ENCODE peak calls at places on chromosomes 11 and 22, in nine cellular contexts. H is endothelial cell of umbilical vein, N is GM12878, J is K562, Q is upper lobe of left lung, C is prostate gland, B is stomach, A is esophagus muscularis mucosa, R is sigmoid colon. T is an unnamed sample.

GRCh38 chr11:43558056-43558455 is 122.5 kb upstream of the HSD17B12 start:
- DNase-seq in H (no peak), N (no peak), J (no peak), Q (no peak), C (no peak), B (no peak), A (no peak), R (no peak), T (no peak)

GRCh38 chr22:50522208-50522805 is 3.1 kb downstream of the SCO2 start:
- DNase-seq in H (no peak), N (no peak), J (no peak), Q (no peak), C (no peak), B (no peak), A (no peak), R (no peak), T (no peak)

GRCh38 chr22:46407748-46408147 is 72.2 kb downstream of the TRMU start:
- DNase-seq in H (no peak), N (no peak), J (no peak), Q (peak; percentile 56), C (no peak), B (no peak), A (no peak), R (no peak), T (no peak)

GRCh38 chr11:113419426-113420003 is 31.9 kb downstream of the ANKK1 start:
- DNase-seq in H (no peak), N (no peak), J (no peak), Q (no peak), C (no peak), B (no peak), A (no peak), R (no peak), T (no peak)

GRCh38 chr11:62702241-62702640 is 5.0 kb downstream of the BSCL2 start:
- DNase-seq in H (no peak), N (no peak), J (no peak), Q (no peak), C (no peak), B (no peak), A (no peak), R (no peak), T (no peak)

GRCh38 chr11:59142530-59143507 is at the start of gene FAM111A:
- DNase-seq in H (peak; percentile 91), N (peak; percentile 69), J (peak; percentile 67), Q (peak; percentile 91), C (peak; percentile 90), B (peak; percentile 92), A (peak; percentile 95), R (peak; percentile 94), T (no peak)

GRCh38 chr11:118364956-118365615 is 5.7 kb downstream of the UBE4A start:
- DNase-seq in H (no peak), N (no peak), J (no peak), Q (no peak), C (no peak), B (no peak), A (no peak), R (no peak), T (no peak)

GRCh38 chr22:44214764-44215163 is 34.0 kb downstream of the PARVG start:
- DNase-seq in H (no peak), N (no peak), J (no peak), Q (no peak), C (no peak), B (no peak), A (peak; percentile 26), R (no peak), T (peak; percentile 58)

GRCh38 chr11:124807201-124807600 is 7.0 kb upstream of the MSANTD2 start:
- DNase-seq in H (no peak), N (no peak), J (no peak), Q (no peak), C (no peak), B (no peak), A (no peak), R (no peak), T (no peak)

GRCh38 chr11:79087957-79088318 is 352.9 kb downstream of the TENM4 start:
- DNase-seq in H (no peak), N (no peak), J (no peak), Q (no peak), C (no peak), B (no peak), A (no peak), R (no peak), T (no peak)

GRCh38 chr11:2221591-2221990 is 48.8 kb downstream of the ASCL2 start:
- DNase-seq in H (no peak), N (no peak), J (no peak), Q (no peak), C (no peak), B (no peak), A (peak; percentile 55), R (no peak), T (no peak)

GRCh38 chr11:70650075-70650909 is 252.0 kb downstream of the CTTN start:
- DNase-seq in H (peak; percentile 30), N (no peak), J (peak; percentile 66), Q (no peak), C (peak; percentile 46), B (peak; percentile 51), A (no peak), R (no peak), T (no peak)

GRCh38 chr22:43388420-43388851 is 23.4 kb upstream of the MPPED1 start:
- DNase-seq in H (peak; percentile 54), N (no peak), J (peak; percentile 78), Q (peak; percentile 96), C (peak; percentile 67), B (peak; percentile 82), A (no peak), R (peak; percentile 84), T (no peak)

GRCh38 chr22:20244744-20245576 is 23.2 kb downstream of the RTN4R start:
- DNase-seq in H (no peak), N (no peak), J (peak; percentile 80), Q (peak; percentile 52), C (no peak), B (no peak), A (no peak), R (no peak), T (no peak)

GRCh38 chr22:37030560-37031281 is 11.2 kb downstream of the MPST start:
- DNase-seq in H (no peak), N (no peak), J (no peak), Q (no peak), C (no peak), B (no peak), A (no peak), R (no peak), T (no peak)

GRCh38 chr11:69300124-69301032 is 6.4 kb downstream of the MYEOV start:
- DNase-seq in H (no peak), N (no peak), J (peak; percentile 39), Q (no peak), C (no peak), B (no peak), A (no peak), R (no peak), T (no peak)

GRCh38 chr11:26245046-26245445 is 86.9 kb upstream of the ANO3 start:
- DNase-seq in H (no peak), N (no peak), J (no peak), Q (no peak), C (no peak), B (no peak), A (no peak), R (no peak), T (no peak)

GRCh38 chr22:36562261-36562835 is 33.4 kb upstream of the EIF3D start:
- DNase-seq in H (peak; percentile 77), N (no peak), J (peak; percentile 16), Q (no peak), C (no peak), B (peak; percentile 38), A (no peak), R (no peak), T (no peak)

GRCh38 chr22:30305906-30306628 is 16.8 kb upstream of the CASTOR1 start:
- DNase-seq in H (no peak), N (no peak), J (no peak), Q (no peak), C (no peak), B (no peak), A (no peak), R (no peak), T (no peak)

GRCh38 chr22:30308518-30309230 is 18.1 kb downstream of the TBC1D10A start:
- DNase-seq in H (no peak), N (peak; percentile 65), J (no peak), Q (no peak), C (no peak), B (no peak), A (no peak), R (peak; percentile 85), T (no peak)

GRCh38 chr22:30306629-30307016 is 17.3 kb upstream of the CASTOR1 start:
- DNase-seq in H (no peak), N (no peak), J (no peak), Q (no peak), C (no peak), B (no peak), A (no peak), R (no peak), T (no peak)

GRCh38 chr22:30308096-30308495 is 18.6 kb downstream of the TBC1D10A start:
- DNase-seq in H (no peak), N (no peak), J (no peak), Q (no peak), C (no peak), B (no peak), A (no peak), R (no peak), T (no peak)

GRCh38 chr22:30307026-30307574 is 17.8 kb upstream of the CASTOR1 start:
- DNase-seq in H (no peak), N (no peak), J (no peak), Q (no peak), C (peak; percentile 73), B (no peak), A (no peak), R (no peak), T (no peak)
- H3K4me1 ChIP-seq in H (peaks cover 29% of the 10 kb centered on the region), N (peaks cover 98% of the 10 kb centered on the region), J (peaks cover 5% of the 10 kb centered on the region), Q (peaks cover 100% of the 10 kb centered on the region), C (peaks cover 94% of the 10 kb centered on the region), B (peaks cover 100% of the 10 kb centered on the region), A (peaks cover 99% of the 10 kb centered on the region), R (peaks cover 4% of the 10 kb centered on the region), T (peaks cover 100% of the 10 kb centered on the region)

DNA sequence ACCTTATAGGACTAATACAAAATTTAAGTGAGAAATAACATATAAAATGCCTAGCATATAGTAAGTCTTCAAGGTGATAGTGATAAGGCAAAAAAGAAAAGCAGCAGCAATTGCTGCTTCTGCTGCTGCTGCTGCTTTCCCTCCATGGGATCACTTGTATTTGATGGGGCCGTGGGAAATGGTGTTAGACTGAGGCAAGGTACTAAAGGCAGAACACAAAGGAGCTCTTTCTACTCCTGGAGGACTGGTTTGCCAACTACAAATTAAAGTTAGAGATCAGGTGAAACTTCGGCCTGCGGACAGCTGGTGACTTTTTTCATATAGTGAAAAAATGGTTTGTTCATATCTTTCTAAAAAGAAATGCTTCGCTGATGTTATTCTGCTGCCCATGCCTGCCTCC is 46.3 kb downstream of the SWAP70 start:
- DNase-seq in H (no peak), N (no peak), J (no peak), Q (no peak), C (no peak), B (no peak), A (no peak), R (no peak), T (no peak)
- TF ChIP-seq POLR2AphosphoS5 in H (no peak), N (no peak), J (no peak), Q (no peak), C (no peak), B (no peak), A (no peak), R (no peak), T (no peak)

GRCh38 chr11:111945198-111945597 is 8.1 kb downstream of the DIXDC1 start:
- DNase-seq in H (no peak), N (no peak), J (no peak), Q (no peak), C (no peak), B (no peak), A (no peak), R (no peak), T (no peak)
- H3K4me1 ChIP-seq in H (peaks cover 48% of the 10 kb centered on the region), N (peaks cover 10% of the 10 kb centered on the region), J (peaks cover 7% of the 10 kb centered on the region), Q (peaks cover 6% of the 10 kb centered on the region), C (no peaks in the 10 kb centered on the region), B (peaks cover 39% of the 10 kb centered on the region), A (peaks cover 7% of the 10 kb centered on the region), R (no peaks in the 10 kb centered on the region), T (peaks cover 14% of the 10 kb centered on the region)

GRCh38 chr22:25419247-25420113 is 145.0 kb upstream of the GRK3 start:
- DNase-seq in H (peak; percentile 70), N (peak; percentile 20), J (no peak), Q (no peak), C (no peak), B (no peak), A (no peak), R (peak; percentile 77), T (no peak)
- TF ChIP-seq POLR2AphosphoS5 in H (no peak), N (no peak), J (no peak), Q (no peak), C (no peak), B (no peak), A (no peak), R (no peak), T (no peak)

T was measured in vagina.